ENCODE peak calls at places on chromosomes 6 and 20, in nine cellular contexts. One of them, this sample, is unnamed.
A peak's percentile ranks its signal among the peaks of the same experiment; 100 is the strongest.

GRCh38 chr6:108176281-108177089 is 10.7 kb downstream of the NR2E1 start:
- DNase-seq in type B pancreatic cell: peak; percentile 65
- DNase-seq in fibroblast of the aortic adventitia: no peak
- DNase-seq in thyroid gland: no peak
- DNase-seq in progenitor cell of endocrine pancreas: no peak
- DNase-seq in hepatocyte: no peak
- DNase-seq in heart right ventricle: no peak
- DNase-seq in RWPE1: no peak
- DNase-seq in astrocyte of the spinal cord: no peak
- DNase-seq in this sample: no peak

GRCh38 chr6:112665114-112665513 is 318.0 kb downstream of the RFPL4B start:
- DNase-seq in RWPE1: no peak
- DNase-seq in thyroid gland: no peak
- DNase-seq in type B pancreatic cell: no peak
- DNase-seq in fibroblast of the aortic adventitia: peak; percentile 62
- DNase-seq in hepatocyte: no peak
- DNase-seq in astrocyte of the spinal cord: no peak
- DNase-seq in heart right ventricle: no peak
- DNase-seq in progenitor cell of endocrine pancreas: no peak
- DNase-seq in this sample: no peak

GRCh38 chr6:38755874-38756273 is 40.8 kb downstream of the DNAH8 start:
- DNase-seq in heart right ventricle: no peak
- DNase-seq in progenitor cell of endocrine pancreas: no peak
- DNase-seq in fibroblast of the aortic adventitia: no peak
- DNase-seq in RWPE1: peak; percentile 85
- DNase-seq in thyroid gland: no peak
- DNase-seq in hepatocyte: no peak
- DNase-seq in astrocyte of the spinal cord: no peak
- DNase-seq in type B pancreatic cell: no peak
- DNase-seq in this sample: no peak

GRCh38 chr6:119890470-119890869 is 540.9 kb upstream of the MAN1A1 start:
- DNase-seq in RWPE1: no peak
- DNase-seq in thyroid gland: no peak
- DNase-seq in fibroblast of the aortic adventitia: peak; percentile 60
- DNase-seq in progenitor cell of endocrine pancreas: no peak
- DNase-seq in heart right ventricle: no peak
- DNase-seq in hepatocyte: no peak
- DNase-seq in astrocyte of the spinal cord: no peak
- DNase-seq in type B pancreatic cell: no peak
- DNase-seq in this sample: no peak

GRCh38 chr6:43125119-43125518 is 46.0 kb upstream of the SRF start:
- DNase-seq in type B pancreatic cell: no peak
- DNase-seq in fibroblast of the aortic adventitia: peak; percentile 80
- DNase-seq in RWPE1: no peak
- DNase-seq in thyroid gland: no peak
- DNase-seq in astrocyte of the spinal cord: peak; percentile 94
- DNase-seq in heart right ventricle: no peak
- DNase-seq in progenitor cell of endocrine pancreas: no peak
- DNase-seq in hepatocyte: peak; percentile 81
- DNase-seq in this sample: no peak

GRCh38 chr6:84150680-84151079 is 76.8 kb downstream of the CEP162 start:
- DNase-seq in thyroid gland: no peak
- DNase-seq in type B pancreatic cell: no peak
- DNase-seq in fibroblast of the aortic adventitia: peak; percentile 80
- DNase-seq in progenitor cell of endocrine pancreas: no peak
- DNase-seq in RWPE1: peak; percentile 16
- DNase-seq in heart right ventricle: no peak
- DNase-seq in hepatocyte: no peak
- DNase-seq in astrocyte of the spinal cord: peak; percentile 76
- DNase-seq in this sample: no peak

GRCh38 chr6:33053230-33053629 is 20.2 kb downstream of the HLA-DPA1 start:
- DNase-seq in RWPE1: no peak
- DNase-seq in heart right ventricle: no peak
- DNase-seq in progenitor cell of endocrine pancreas: no peak
- DNase-seq in astrocyte of the spinal cord: no peak
- DNase-seq in fibroblast of the aortic adventitia: no peak
- DNase-seq in type B pancreatic cell: no peak
- DNase-seq in thyroid gland: no peak
- DNase-seq in hepatocyte: peak; percentile 11
- DNase-seq in this sample: no peak

GRCh38 chr6:169171951-169172350 is 81.7 kb downstream of the THBS2 start:
- DNase-seq in astrocyte of the spinal cord: peak; percentile 48
- DNase-seq in thyroid gland: no peak
- DNase-seq in heart right ventricle: no peak
- DNase-seq in progenitor cell of endocrine pancreas: no peak
- DNase-seq in hepatocyte: no peak
- DNase-seq in type B pancreatic cell: no peak
- DNase-seq in RWPE1: no peak
- DNase-seq in fibroblast of the aortic adventitia: peak; percentile 88
- DNase-seq in this sample: no peak

GRCh38 chr6:4185419-4185818 is 50.0 kb upstream of the ECI2 start:
- DNase-seq in thyroid gland: no peak
- DNase-seq in heart right ventricle: no peak
- DNase-seq in astrocyte of the spinal cord: no peak
- DNase-seq in hepatocyte: no peak
- DNase-seq in RWPE1: no peak
- DNase-seq in progenitor cell of endocrine pancreas: no peak
- DNase-seq in type B pancreatic cell: no peak
- DNase-seq in fibroblast of the aortic adventitia: no peak
- DNase-seq in this sample: no peak

GRCh38 chr20:43341541-43341940 is 116.2 kb upstream of the SRSF6 start:
- DNase-seq in hepatocyte: no peak
- DNase-seq in fibroblast of the aortic adventitia: peak; percentile 2
- DNase-seq in astrocyte of the spinal cord: no peak
- DNase-seq in heart right ventricle: no peak
- DNase-seq in type B pancreatic cell: no peak
- DNase-seq in thyroid gland: no peak
- DNase-seq in RWPE1: no peak
- DNase-seq in progenitor cell of endocrine pancreas: no peak
- DNase-seq in this sample: no peak

GRCh38 chr6:15327271-15327670 is 81.4 kb downstream of the JARID2 start:
- DNase-seq in astrocyte of the spinal cord: no peak
- DNase-seq in progenitor cell of endocrine pancreas: no peak
- DNase-seq in fibroblast of the aortic adventitia: peak; percentile 18
- DNase-seq in thyroid gland: peak; percentile 14
- DNase-seq in hepatocyte: no peak
- DNase-seq in heart right ventricle: no peak
- DNase-seq in RWPE1: no peak
- DNase-seq in type B pancreatic cell: no peak
- DNase-seq in this sample: no peak

GRCh38 chr6:108805611-108806181 is 42.5 kb upstream of the ARMC2 start:
- DNase-seq in astrocyte of the spinal cord: no peak
- DNase-seq in type B pancreatic cell: no peak
- DNase-seq in heart right ventricle: no peak
- DNase-seq in RWPE1: no peak
- DNase-seq in fibroblast of the aortic adventitia: no peak
- DNase-seq in hepatocyte: no peak
- DNase-seq in thyroid gland: no peak
- DNase-seq in progenitor cell of endocrine pancreas: no peak
- DNase-seq in this sample: no peak

GRCh38 chr6:85920782-85921181 is 278.1 kb upstream of the SYNCRIP start:
- DNase-seq in hepatocyte: no peak
- DNase-seq in astrocyte of the spinal cord: no peak
- DNase-seq in type B pancreatic cell: no peak
- DNase-seq in thyroid gland: peak; percentile 97
- DNase-seq in RWPE1: no peak
- DNase-seq in heart right ventricle: peak; percentile 25
- DNase-seq in fibroblast of the aortic adventitia: no peak
- DNase-seq in progenitor cell of endocrine pancreas: no peak
- DNase-seq in this sample: no peak

DNA sequence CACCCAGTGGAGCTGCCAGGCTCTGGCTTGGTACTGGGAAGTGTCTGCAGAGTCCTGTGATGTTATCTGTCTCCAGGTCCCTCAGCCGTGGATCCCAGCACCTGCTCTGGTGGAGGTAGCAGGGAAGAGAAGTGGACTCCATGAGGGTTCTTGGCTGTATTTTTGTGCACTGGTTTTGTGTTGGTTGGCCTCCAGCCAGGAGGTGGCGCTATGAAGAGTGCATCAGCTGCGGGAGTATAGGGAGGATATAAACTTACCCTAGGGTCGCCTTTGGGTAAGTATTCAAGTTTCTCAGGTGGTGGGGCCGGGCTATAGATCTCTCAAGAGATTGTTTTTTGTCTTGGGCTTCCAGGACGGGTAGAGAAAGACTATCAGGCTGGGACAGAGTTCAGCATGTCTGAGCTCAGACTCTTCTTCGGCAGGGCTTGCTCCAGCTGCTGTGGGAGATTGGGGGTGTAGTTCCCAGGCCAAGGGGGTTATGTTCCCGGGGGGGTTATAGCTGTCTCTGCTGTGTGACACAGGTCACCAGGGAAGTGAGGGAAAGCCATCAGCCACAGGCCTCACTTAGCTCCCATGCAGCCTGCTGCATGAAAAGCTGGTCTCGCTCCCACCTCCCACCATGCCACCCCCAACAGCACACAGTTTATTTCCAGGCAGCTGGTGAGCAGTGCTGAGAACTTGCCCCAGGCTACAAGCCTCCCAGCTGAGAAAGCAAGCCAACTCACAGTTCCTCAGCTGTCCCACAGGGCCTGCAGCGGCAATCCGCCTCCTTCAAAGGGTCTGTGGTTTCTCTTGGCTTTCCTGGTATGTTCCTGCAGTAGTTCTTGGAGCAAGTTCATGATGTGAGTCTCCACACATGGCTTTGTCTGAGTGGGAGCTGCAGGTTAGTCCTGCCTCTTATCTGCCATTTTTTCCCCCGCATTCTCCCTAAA is 115.7 kb downstream of the AIG1 start:
- DNase-seq in RWPE1: peak; percentile 39
- DNase-seq in hepatocyte: no peak
- DNase-seq in type B pancreatic cell: no peak
- DNase-seq in progenitor cell of endocrine pancreas: no peak
- DNase-seq in astrocyte of the spinal cord: peak; percentile 98
- DNase-seq in heart right ventricle: no peak
- DNase-seq in fibroblast of the aortic adventitia: peak; percentile 86
- DNase-seq in thyroid gland: no peak
- DNase-seq in this sample: no peak
- TF ChIP-seq CTCF in RWPE1: no peak
- TF ChIP-seq CTCF in hepatocyte: no peak
- TF ChIP-seq CTCF in type B pancreatic cell: no peak
- TF ChIP-seq CTCF in progenitor cell of endocrine pancreas: no peak
- TF ChIP-seq CTCF in astrocyte of the spinal cord: peak; percentile 26
- TF ChIP-seq CTCF in heart right ventricle: no peak
- TF ChIP-seq CTCF in fibroblast of the aortic adventitia: peak; percentile 18
- TF ChIP-seq CTCF in thyroid gland: no peak
- TF ChIP-seq CTCF in this sample: no peak

DNA sequence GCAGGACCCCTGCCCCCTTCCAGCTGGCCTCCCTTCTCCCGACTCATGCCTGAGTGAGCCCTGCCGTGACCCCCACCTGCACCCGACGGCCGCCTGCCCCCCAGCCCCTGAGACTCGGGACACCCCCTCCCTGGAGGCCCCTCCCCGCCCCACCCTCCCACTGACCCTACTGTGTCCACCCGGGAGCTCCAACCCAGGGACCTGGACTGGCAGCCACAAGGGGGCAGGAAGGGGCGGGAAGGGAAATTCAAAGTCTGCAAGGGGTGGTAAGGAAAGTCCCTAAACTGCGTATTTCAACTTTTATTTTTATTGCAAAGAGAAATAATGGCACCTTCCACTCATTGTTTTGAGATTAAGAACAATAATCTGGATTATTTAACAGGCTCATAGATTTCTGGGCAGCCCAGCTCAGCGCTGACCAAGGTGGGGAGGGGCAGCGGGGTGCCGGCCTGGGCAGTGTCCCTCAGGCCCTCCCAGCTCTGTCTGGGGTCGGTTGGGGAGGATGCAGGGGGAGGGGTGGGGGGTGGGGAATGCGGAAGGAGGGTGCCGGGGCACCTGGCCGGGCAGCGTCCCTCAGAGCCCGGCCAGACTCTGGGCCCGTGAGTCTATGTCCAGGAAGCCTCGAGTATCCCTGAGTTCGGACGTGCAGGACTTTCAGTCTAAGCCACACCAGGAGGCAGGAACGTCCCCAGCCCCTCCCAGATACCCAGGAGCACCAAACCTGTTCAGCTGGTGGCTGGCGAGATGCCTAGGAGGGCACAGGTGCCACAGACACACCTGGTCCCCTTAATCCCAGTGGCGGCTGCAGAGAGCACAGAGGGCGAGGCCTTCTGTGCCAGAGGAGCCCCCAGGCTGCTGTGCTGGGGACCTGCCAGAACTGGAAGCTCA is 1.3 kb upstream of the PTK6 start:
- DNase-seq in thyroid gland: peak; percentile 96
- DNase-seq in heart right ventricle: no peak
- DNase-seq in RWPE1: peak; percentile 89
- DNase-seq in hepatocyte: peak; percentile 57
- DNase-seq in astrocyte of the spinal cord: no peak
- DNase-seq in progenitor cell of endocrine pancreas: no peak
- DNase-seq in type B pancreatic cell: no peak
- DNase-seq in fibroblast of the aortic adventitia: no peak
- DNase-seq in this sample: no peak
- TF ChIP-seq CTCF in thyroid gland: peak; percentile 33
- TF ChIP-seq CTCF in heart right ventricle: peak; percentile 5
- TF ChIP-seq CTCF in RWPE1: peak; percentile 79
- TF ChIP-seq CTCF in hepatocyte: no peak
- TF ChIP-seq CTCF in astrocyte of the spinal cord: no peak
- TF ChIP-seq CTCF in progenitor cell of endocrine pancreas: no peak
- TF ChIP-seq CTCF in type B pancreatic cell: peak; percentile 63
- TF ChIP-seq CTCF in fibroblast of the aortic adventitia: peak; percentile 37
- TF ChIP-seq CTCF in this sample: peak; percentile 9

DNA sequence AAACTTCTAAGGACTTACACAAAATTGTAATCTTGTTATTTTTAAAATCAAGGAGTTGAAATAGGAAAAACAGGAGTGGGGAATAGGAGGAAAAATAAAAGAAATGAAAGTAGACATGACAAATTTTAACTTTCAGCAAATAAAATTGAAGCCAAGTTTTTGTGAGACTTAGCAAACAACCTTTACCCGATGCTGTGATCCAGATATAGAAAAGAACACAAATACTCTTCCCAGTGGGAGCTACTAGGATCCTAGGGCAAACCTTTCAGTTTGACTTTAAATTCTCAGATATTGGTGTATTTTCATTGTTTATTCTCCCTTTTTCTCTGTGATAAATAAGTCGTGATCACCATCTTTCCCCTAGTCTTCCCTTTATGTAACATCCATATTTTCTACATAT is 968.7 kb upstream of the CITED2 start:
- DNase-seq in thyroid gland: no peak
- DNase-seq in type B pancreatic cell: no peak
- DNase-seq in hepatocyte: no peak
- DNase-seq in heart right ventricle: no peak
- DNase-seq in progenitor cell of endocrine pancreas: no peak
- DNase-seq in astrocyte of the spinal cord: no peak
- DNase-seq in RWPE1: no peak
- DNase-seq in fibroblast of the aortic adventitia: no peak
- DNase-seq in this sample: no peak
- TF ChIP-seq CTCF in thyroid gland: no peak
- TF ChIP-seq CTCF in type B pancreatic cell: no peak
- TF ChIP-seq CTCF in hepatocyte: no peak
- TF ChIP-seq CTCF in heart right ventricle: no peak
- TF ChIP-seq CTCF in progenitor cell of endocrine pancreas: no peak
- TF ChIP-seq CTCF in astrocyte of the spinal cord: no peak
- TF ChIP-seq CTCF in RWPE1: no peak
- TF ChIP-seq CTCF in fibroblast of the aortic adventitia: no peak
- TF ChIP-seq CTCF in this sample: no peak

DNA sequence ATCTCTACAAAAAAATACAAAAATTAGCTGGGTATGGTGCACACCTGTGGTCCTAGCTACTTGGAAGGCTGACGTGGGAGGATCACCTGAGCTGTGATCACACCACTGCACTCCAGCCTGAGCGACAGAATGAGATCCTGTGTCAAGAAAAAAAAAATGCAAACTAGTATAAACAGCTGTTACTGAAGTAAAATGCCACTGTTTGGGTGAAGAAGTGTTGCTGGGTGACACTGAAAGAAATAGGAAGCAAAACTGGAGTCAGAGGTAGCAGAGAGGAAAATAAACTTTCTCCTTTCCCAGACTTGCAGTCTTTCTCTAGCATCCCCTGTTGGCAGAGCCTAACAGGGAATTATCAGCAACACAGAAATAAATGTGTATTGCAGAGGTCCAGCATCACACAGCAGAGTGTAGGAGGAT is 241.2 kb upstream of the PREP start:
- DNase-seq in thyroid gland: no peak
- DNase-seq in type B pancreatic cell: no peak
- DNase-seq in RWPE1: no peak
- DNase-seq in fibroblast of the aortic adventitia: no peak
- DNase-seq in astrocyte of the spinal cord: no peak
- DNase-seq in progenitor cell of endocrine pancreas: no peak
- DNase-seq in hepatocyte: no peak
- DNase-seq in heart right ventricle: no peak
- DNase-seq in this sample: no peak
- TF ChIP-seq CTCF in thyroid gland: no peak
- TF ChIP-seq CTCF in type B pancreatic cell: no peak
- TF ChIP-seq CTCF in RWPE1: no peak
- TF ChIP-seq CTCF in fibroblast of the aortic adventitia: peak; percentile 22
- TF ChIP-seq CTCF in astrocyte of the spinal cord: no peak
- TF ChIP-seq CTCF in progenitor cell of endocrine pancreas: no peak
- TF ChIP-seq CTCF in hepatocyte: peak; percentile 7
- TF ChIP-seq CTCF in heart right ventricle: peak; percentile 10
- TF ChIP-seq CTCF in this sample: no peak